ENCODE peak calls at places on chromosomes 7 and 10, in four cellular contexts. H is Calu3, E is BJ, Y is ovary. K is an unnamed sample.

GRCh38 chr7:112067609-112068540 is 138.3 kb downstream of the DOCK4 start:
- DNase-seq in H (no peak), E (no peak), Y (no peak), K (no peak)

GRCh38 chr10:72663971-72664370 is 28.0 kb upstream of the MCU start:
- DNase-seq in H (no peak), E (no peak), Y (no peak), K (no peak)

GRCh38 chr7:153381275-153382119 is 621.9 kb downstream of the ACTR3B start:
- DNase-seq in H (no peak), E (no peak), Y (no peak), K (no peak)

GRCh38 chr10:62096534-62096933 is 172.1 kb downstream of the RTKN2 start:
- DNase-seq in H (no peak), E (no peak), Y (no peak), K (no peak)

GRCh38 chr7:112370436-112370835 is 79.8 kb upstream of the IFRD1 start:
- DNase-seq in H (no peak), E (no peak), Y (no peak), K (no peak)

GRCh38 chr7:979886-980571 is 3.0 kb upstream of the CYP2W1 start:
- DNase-seq in H (no peak), E (no peak), Y (no peak), K (peak)

GRCh38 chr10:24480447-24480846 is 243.2 kb downstream of the ARHGAP21 start:
- DNase-seq in H (no peak), E (no peak), Y (no peak), K (no peak)

GRCh38 chr7:139966906-139967305 is 95.8 kb downstream of the PARP12 start:
- DNase-seq in H (no peak), E (no peak), Y (no peak), K (no peak)

GRCh38 chr7:107945332-107945731 is 54.3 kb downstream of the DLD start:
- DNase-seq in H (no peak), E (no peak), Y (no peak), K (no peak)

GRCh38 chr7:121244120-121244865 is 84.5 kb upstream of the WNT16 start:
- DNase-seq in H (no peak), E (no peak), Y (no peak), K (no peak)

GRCh38 chr10:125878957-125879835 is 1.9 kb downstream of the DHX32 start:
- DNase-seq in H (peak), E (peak), Y (no peak), K (no peak)

GRCh38 chr10:70579234-70580002 is 23.1 kb downstream of the PRF1 start:
- DNase-seq in H (peak), E (no peak), Y (no peak), K (peak)

GRCh38 chr10:132616995-132617780 is 79.6 kb downstream of the INPP5A start:
- DNase-seq in H (no peak), E (no peak), Y (no peak), K (peak)

GRCh38 chr7:99005776-99006175 is 127.4 kb downstream of the TRRAP start:
- DNase-seq in H (no peak), E (no peak), Y (no peak), K (no peak)

GRCh38 chr7:101869901-101870290 is 52.5 kb downstream of the CUX1 start:
- DNase-seq in H (no peak), E (no peak), Y (no peak), K (no peak)

GRCh38 chr10:129927351-129928120 is 36.5 kb downstream of the EBF3 start:
- DNase-seq in H (no peak), E (no peak), Y (no peak), K (no peak)

GRCh38 chr7:99559276-99559915 is 954 bp downstream of the ZNF655 start:
- DNase-seq in H (no peak), E (no peak), Y (no peak), K (no peak)

GRCh38 chr7:4612237-4612636 is 69.9 kb upstream of the FOXK1 start:
- DNase-seq in H (no peak), E (no peak), Y (no peak), K (no peak)

GRCh38 chr7:28151965-28152364 is 28.6 kb downstream of the JAZF1 start:
- DNase-seq in H (no peak), E (no peak), Y (no peak), K (no peak)

GRCh38 chr7:41003031-41003925 is 699.6 kb downstream of the INHBA start:
- DNase-seq in H (peak), E (no peak), Y (no peak), K (no peak)

GRCh38 chr10:6522230-6522629 is 57.8 kb downstream of the PRKCQ start:
- DNase-seq in H (no peak), E (no peak), Y (no peak), K (no peak)

GRCh38 chr10:15796098-15796759 is 64.1 kb downstream of the MINDY3 start:
- DNase-seq in H (no peak), E (no peak), Y (no peak), K (no peak)

GRCh38 chr10:974038-974784 is 14.0 kb upstream of the GTPBP4 start:
- DNase-seq in H (peak), E (no peak), Y (no peak), K (no peak)

GRCh38 chr7:50783801-50784507 is 1.3 kb upstream of the GRB10 start:
- DNase-seq in H (no peak), E (no peak), Y (no peak), K (no peak)

GRCh38 chr7:122989577-122989976 is 5.9 kb downstream of the TAS2R16 start:
- DNase-seq in H (no peak), E (no peak), Y (no peak), K (no peak)

GRCh38 chr7:122984021-122984420 is 11.5 kb downstream of the TAS2R16 start:
- DNase-seq in H (no peak), E (no peak), Y (no peak), K (no peak)

GRCh38 chr7:122988333-122988732 is 7.2 kb downstream of the TAS2R16 start:
- DNase-seq in H (no peak), E (no peak), Y (no peak), K (no peak)

GRCh38 chr7:122989041-122989440 is 6.5 kb downstream of the TAS2R16 start:
- DNase-seq in H (no peak), E (no peak), Y (no peak), K (no peak)

DNA sequence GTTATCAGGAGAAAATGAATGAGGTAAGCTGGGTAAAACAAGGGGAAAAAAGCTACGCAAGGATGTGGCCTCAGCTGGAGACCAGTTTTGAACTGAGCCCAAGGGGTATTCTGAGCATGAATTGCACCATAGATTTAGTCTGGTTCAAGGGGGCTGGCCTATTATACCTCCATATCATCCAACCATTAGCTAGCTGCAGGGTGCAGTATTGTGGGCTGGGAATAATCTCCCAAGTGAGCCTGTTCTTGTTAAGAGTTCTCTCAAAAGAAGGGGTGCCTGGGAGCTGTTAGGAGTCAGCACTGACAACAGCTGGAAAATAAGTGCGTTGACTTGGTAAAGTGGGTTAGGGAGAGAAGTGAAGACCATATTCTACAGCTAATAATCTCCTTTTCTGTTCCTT is 8.0 kb downstream of the TAS2R16 start:
- DNase-seq in H (no peak), E (no peak), Y (no peak), K (no peak)
- TF ChIP-seq CTCF in H (no peak), E (no peak), Y (no peak), K (no peak)

GRCh38 chr7:142451817-142452216 is 194.0 kb upstream of the PRSS58 start:
- DNase-seq in H (no peak), E (no peak), Y (no peak), K (no peak)
- TF ChIP-seq CTCF in H (no peak), E (no peak), Y (no peak), K (no peak)

DNA sequence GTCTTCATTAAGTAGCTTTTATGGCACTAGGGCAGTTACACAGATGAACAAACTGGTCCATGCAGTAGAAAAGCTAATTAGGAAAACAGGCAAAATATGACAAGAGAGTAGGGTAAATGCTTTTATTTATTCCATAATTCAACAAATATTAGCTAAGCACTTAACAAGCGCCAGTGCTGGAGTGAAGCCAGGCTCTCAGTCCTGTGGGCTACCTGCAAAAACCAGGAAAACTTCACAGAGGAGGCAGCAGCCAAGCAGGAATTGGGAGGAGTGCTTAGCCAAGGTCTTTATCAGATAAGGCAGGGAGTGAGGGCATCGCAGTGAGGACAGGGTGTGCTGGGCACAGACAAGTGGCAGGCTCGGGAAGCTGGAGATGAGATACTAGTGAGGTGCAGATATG is 4.9 kb upstream of the KAT6B start:
- DNase-seq in H (no peak), E (no peak), Y (no peak), K (no peak)
- TF ChIP-seq CTCF in H (no peak), E (no peak), Y (no peak), K (no peak)

DNA sequence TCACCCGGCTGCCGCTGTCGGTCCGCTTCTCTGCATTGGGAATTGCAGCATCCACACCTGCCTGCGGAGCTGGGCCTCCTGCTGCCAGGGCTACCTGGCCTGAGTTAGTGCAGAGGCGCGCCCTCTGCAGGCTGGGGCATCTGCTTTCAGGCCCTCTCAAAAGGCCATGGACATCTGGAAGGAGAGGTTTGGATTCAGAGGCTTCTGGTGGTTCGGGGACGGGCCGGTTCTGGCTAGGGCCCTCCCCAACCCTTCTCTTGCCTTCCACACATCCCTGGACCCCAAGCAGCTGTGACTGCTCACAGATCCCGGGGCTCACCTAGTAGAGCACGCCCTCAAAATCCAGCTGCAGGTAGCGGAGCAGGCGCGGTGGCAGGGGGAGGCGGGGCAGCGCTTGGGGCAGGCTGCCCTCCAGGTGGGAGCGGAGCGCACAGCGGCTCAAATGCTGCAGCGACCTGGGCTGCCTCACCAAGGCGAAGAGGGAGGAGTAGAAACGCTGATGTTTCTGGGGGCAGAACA is 8.4 kb upstream of the GBX1 start:
- DNase-seq in H (no peak), E (no peak), Y (no peak), K (no peak)
- TF ChIP-seq CTCF in H (no peak), E (no peak), Y (no peak), K (no peak)

GRCh38 chr10:37937864-37938263 is 38.6 kb downstream of the ZNF25 start:
- DNase-seq in H (no peak), E (no peak), Y (no peak), K (no peak)
- TF ChIP-seq CTCF in H (no peak), E (no peak), Y (no peak), K (no peak)

DNA sequence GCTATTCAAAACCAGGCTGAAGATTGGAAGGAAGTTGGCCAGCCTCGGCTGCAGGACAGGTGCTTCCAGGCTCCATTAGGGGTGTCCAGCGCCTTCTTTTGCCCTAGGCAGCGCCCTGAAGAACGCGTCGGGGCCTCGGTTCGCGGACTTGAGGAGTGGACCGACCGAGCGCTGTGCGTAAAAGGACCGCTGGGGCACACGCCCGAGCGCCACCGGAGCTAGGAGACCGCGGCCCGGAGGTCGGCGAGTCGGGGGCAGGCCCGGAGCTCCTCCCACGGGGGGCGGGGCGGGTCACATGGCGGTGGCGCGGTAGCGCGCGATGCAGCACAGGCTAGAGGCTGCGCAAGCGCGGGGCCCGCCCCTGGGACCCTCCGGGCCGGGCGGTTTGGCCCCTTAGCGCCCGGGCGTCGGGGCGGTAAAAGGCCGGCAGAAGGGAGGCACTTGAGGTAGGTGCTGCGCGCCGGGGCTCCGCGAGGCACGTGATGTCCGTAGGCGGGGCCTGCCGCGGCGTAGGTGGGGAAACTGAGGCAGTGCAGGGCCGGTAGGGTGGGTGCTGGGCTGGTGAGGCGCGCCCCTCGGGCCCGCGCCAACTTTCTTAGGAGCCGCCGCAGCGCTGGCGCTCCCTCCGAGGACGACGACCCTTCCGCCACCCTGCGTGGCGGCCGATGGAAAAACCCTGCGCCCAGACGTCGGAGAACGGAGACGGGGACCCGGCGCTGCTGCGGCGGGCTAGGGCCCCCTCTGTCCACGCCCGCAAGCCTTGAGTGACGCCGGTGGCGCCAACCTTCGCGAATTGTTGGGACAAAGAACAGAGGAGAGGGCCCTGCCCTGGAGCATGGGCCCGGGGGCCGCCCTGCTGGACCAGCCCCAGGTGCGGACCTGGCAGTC is at the start of gene PRXL2A:
- DNase-seq in H (peak), E (no peak), Y (peak), K (peak)
- TF ChIP-seq CTCF in H (no peak), E (no peak), Y (no peak), K (no peak)